ENCODE peak calls at places on chromosomes 13 and 19, in six cellular contexts. One of them, this sample, is unnamed.

GRCh38 chr19:2327773-2328400 is 499 bp downstream of the LSM7 start:
- DNase-seq in upper lobe of right lung: no peak
- DNase-seq in fibroblast of mammary gland: peak
- DNase-seq in cardiac fibroblast: peak
- DNase-seq in RWPE1: peak
- DNase-seq in tibial artery: peak
- DNase-seq in this sample: peak

GRCh38 chr19:29843180-29844051 is 31.6 kb downstream of the CCNE1 start:
- DNase-seq in upper lobe of right lung: peak
- DNase-seq in fibroblast of mammary gland: peak
- DNase-seq in cardiac fibroblast: no peak
- DNase-seq in RWPE1: no peak
- DNase-seq in tibial artery: peak
- DNase-seq in this sample: no peak

GRCh38 chr13:102276479-102276878 is 125.4 kb downstream of the FGF14 start:
- DNase-seq in upper lobe of right lung: no peak
- DNase-seq in fibroblast of mammary gland: no peak
- DNase-seq in cardiac fibroblast: no peak
- DNase-seq in RWPE1: no peak
- DNase-seq in tibial artery: no peak
- DNase-seq in this sample: no peak

GRCh38 chr13:91193358-91193757 is 154.1 kb upstream of the MIR17HG start:
- DNase-seq in upper lobe of right lung: no peak
- DNase-seq in fibroblast of mammary gland: no peak
- DNase-seq in cardiac fibroblast: no peak
- DNase-seq in RWPE1: no peak
- DNase-seq in tibial artery: no peak
- DNase-seq in this sample: no peak

GRCh38 chr13:68850160-68850559 is 1257.5 kb upstream of the ATXN8OS start:
- DNase-seq in upper lobe of right lung: no peak
- DNase-seq in fibroblast of mammary gland: no peak
- DNase-seq in cardiac fibroblast: no peak
- DNase-seq in RWPE1: no peak
- DNase-seq in tibial artery: no peak
- DNase-seq in this sample: no peak

GRCh38 chr13:27026396-27026795 is 145.2 kb downstream of the USP12 start:
- DNase-seq in upper lobe of right lung: no peak
- DNase-seq in fibroblast of mammary gland: no peak
- DNase-seq in cardiac fibroblast: no peak
- DNase-seq in RWPE1: no peak
- DNase-seq in tibial artery: no peak
- DNase-seq in this sample: no peak

GRCh38 chr13:22717036-22717435 is 463.7 kb upstream of the SGCG start:
- DNase-seq in upper lobe of right lung: no peak
- DNase-seq in fibroblast of mammary gland: no peak
- DNase-seq in cardiac fibroblast: no peak
- DNase-seq in RWPE1: no peak
- DNase-seq in tibial artery: no peak
- DNase-seq in this sample: no peak

GRCh38 chr13:50801087-50801931 is 42.2 kb downstream of the DLEU7 start:
- DNase-seq in upper lobe of right lung: no peak
- DNase-seq in fibroblast of mammary gland: peak
- DNase-seq in cardiac fibroblast: peak
- DNase-seq in RWPE1: peak
- DNase-seq in tibial artery: peak
- DNase-seq in this sample: peak

GRCh38 chr19:18586311-18586710 is 2.3 kb upstream of the REX1BD start:
- DNase-seq in upper lobe of right lung: no peak
- DNase-seq in fibroblast of mammary gland: no peak
- DNase-seq in cardiac fibroblast: no peak
- DNase-seq in RWPE1: no peak
- DNase-seq in tibial artery: no peak
- DNase-seq in this sample: no peak

GRCh38 chr19:2618611-2619010 is 83.9 kb downstream of the GNG7 start:
- DNase-seq in upper lobe of right lung: peak
- DNase-seq in fibroblast of mammary gland: peak
- DNase-seq in cardiac fibroblast: peak
- DNase-seq in RWPE1: peak
- DNase-seq in tibial artery: peak
- DNase-seq in this sample: peak

GRCh38 chr13:70623260-70623659 is 515.0 kb upstream of the KLHL1 start:
- DNase-seq in upper lobe of right lung: no peak
- DNase-seq in fibroblast of mammary gland: peak
- DNase-seq in cardiac fibroblast: peak
- DNase-seq in RWPE1: peak
- DNase-seq in tibial artery: no peak
- DNase-seq in this sample: peak

GRCh38 chr19:4889034-4889825 is 13.5 kb downstream of the ARRDC5 start:
- DNase-seq in upper lobe of right lung: no peak
- DNase-seq in fibroblast of mammary gland: peak
- DNase-seq in cardiac fibroblast: peak
- DNase-seq in RWPE1: peak
- DNase-seq in tibial artery: no peak
- DNase-seq in this sample: peak

GRCh38 chr19:33441277-33441699 is 67.8 kb downstream of the CEBPG start:
- DNase-seq in upper lobe of right lung: peak
- DNase-seq in fibroblast of mammary gland: no peak
- DNase-seq in cardiac fibroblast: no peak
- DNase-seq in RWPE1: no peak
- DNase-seq in tibial artery: no peak
- DNase-seq in this sample: no peak

GRCh38 chr13:38954291-38954690 is 36.3 kb downstream of the STOML3 start:
- DNase-seq in upper lobe of right lung: no peak
- DNase-seq in fibroblast of mammary gland: peak
- DNase-seq in cardiac fibroblast: peak
- DNase-seq in RWPE1: no peak
- DNase-seq in tibial artery: no peak
- DNase-seq in this sample: peak

GRCh38 chr13:42266464-42266863 is 5.5 kb upstream of the AKAP11 start:
- DNase-seq in upper lobe of right lung: no peak
- DNase-seq in fibroblast of mammary gland: peak
- DNase-seq in cardiac fibroblast: peak
- DNase-seq in RWPE1: no peak
- DNase-seq in tibial artery: no peak
- DNase-seq in this sample: no peak

GRCh38 chr19:27955484-27955883 is 1257.5 kb downstream of the UQCRFS1 start:
- DNase-seq in upper lobe of right lung: no peak
- DNase-seq in fibroblast of mammary gland: no peak
- DNase-seq in cardiac fibroblast: no peak
- DNase-seq in RWPE1: no peak
- DNase-seq in tibial artery: no peak
- DNase-seq in this sample: no peak

GRCh38 chr13:21884299-21884878 is 213.5 kb downstream of the FGF9 start:
- DNase-seq in upper lobe of right lung: no peak
- DNase-seq in fibroblast of mammary gland: no peak
- DNase-seq in cardiac fibroblast: no peak
- DNase-seq in RWPE1: no peak
- DNase-seq in tibial artery: no peak
- DNase-seq in this sample: no peak

GRCh38 chr13:79880820-79881219 is 399.9 kb downstream of the NDFIP2 start:
- DNase-seq in upper lobe of right lung: no peak
- DNase-seq in fibroblast of mammary gland: no peak
- DNase-seq in cardiac fibroblast: peak
- DNase-seq in RWPE1: no peak
- DNase-seq in tibial artery: no peak
- DNase-seq in this sample: no peak

GRCh38 chr13:66128692-66129269 is 1101.4 kb downstream of the PCDH9 start:
- DNase-seq in upper lobe of right lung: no peak
- DNase-seq in fibroblast of mammary gland: no peak
- DNase-seq in cardiac fibroblast: no peak
- DNase-seq in RWPE1: no peak
- DNase-seq in tibial artery: no peak
- DNase-seq in this sample: no peak

GRCh38 chr19:51567583-51567982 is 3.5 kb upstream of the ZNF175 start:
- DNase-seq in upper lobe of right lung: no peak
- DNase-seq in fibroblast of mammary gland: no peak
- DNase-seq in cardiac fibroblast: no peak
- DNase-seq in RWPE1: no peak
- DNase-seq in tibial artery: no peak
- DNase-seq in this sample: no peak

GRCh38 chr13:93226065-93226622 is 463 bp upstream of the GPC6 start:
- DNase-seq in upper lobe of right lung: no peak
- DNase-seq in fibroblast of mammary gland: no peak
- DNase-seq in cardiac fibroblast: no peak
- DNase-seq in RWPE1: no peak
- DNase-seq in tibial artery: no peak
- DNase-seq in this sample: no peak

GRCh38 chr13:93226623-93227279 is at the start of gene GPC6:
- DNase-seq in upper lobe of right lung: no peak
- DNase-seq in fibroblast of mammary gland: peak
- DNase-seq in cardiac fibroblast: peak
- DNase-seq in RWPE1: no peak
- DNase-seq in tibial artery: no peak
- DNase-seq in this sample: peak

GRCh38 chr13:93230466-93230865 is 3.9 kb downstream of the GPC6 start:
- DNase-seq in upper lobe of right lung: no peak
- DNase-seq in fibroblast of mammary gland: peak
- DNase-seq in cardiac fibroblast: peak
- DNase-seq in RWPE1: no peak
- DNase-seq in tibial artery: no peak
- DNase-seq in this sample: peak

GRCh38 chr13:93227280-93227905 is 786 bp downstream of the GPC6 start:
- DNase-seq in upper lobe of right lung: no peak
- DNase-seq in fibroblast of mammary gland: peak
- DNase-seq in cardiac fibroblast: peak
- DNase-seq in RWPE1: no peak
- DNase-seq in tibial artery: no peak
- DNase-seq in this sample: peak

DNA sequence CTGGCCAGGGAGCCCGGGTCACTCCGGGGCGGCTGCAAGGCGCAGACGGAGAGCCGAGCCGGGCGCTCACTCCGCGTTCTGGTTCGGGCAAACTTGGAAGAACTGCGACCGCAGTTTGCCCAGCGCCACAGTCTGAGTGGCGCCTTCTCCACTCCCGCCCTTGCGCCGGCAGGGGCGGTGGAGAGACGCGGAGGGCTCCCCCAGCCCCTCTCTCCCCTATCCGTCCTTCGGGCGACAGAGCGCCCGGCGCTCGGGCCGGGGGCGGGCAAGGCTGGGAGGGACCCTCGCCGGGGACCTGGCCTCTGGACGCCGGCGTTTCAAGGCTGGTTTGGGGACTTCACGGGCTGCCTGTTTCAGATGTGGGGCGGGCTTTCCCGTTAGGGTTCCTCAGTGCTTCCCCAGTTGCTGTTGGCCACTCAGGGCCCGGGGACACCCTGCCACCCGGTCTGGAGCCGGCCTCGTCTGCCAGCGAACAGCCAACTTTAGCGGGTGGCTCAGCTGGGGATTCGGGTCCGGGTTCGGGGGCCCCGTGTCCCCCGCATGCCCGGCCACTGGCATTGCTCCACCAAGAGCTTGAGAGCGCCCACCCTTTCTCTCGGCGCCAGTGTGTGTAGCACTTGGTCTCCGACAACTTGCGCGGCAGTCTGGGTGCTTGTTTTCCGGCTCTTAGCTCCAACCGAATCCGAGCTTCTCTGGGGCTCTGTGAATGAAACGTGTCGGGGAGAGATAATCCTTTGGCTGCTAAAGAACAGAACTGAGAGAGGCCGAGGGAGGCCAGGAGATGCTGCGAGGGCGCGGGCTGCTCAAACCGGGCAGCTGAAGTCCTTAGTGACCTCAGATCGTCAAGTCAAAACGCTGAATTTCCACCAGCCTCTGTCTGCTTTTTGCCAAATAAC is 1.5 kb downstream of the GPC6 start:
- DNase-seq in upper lobe of right lung: peak
- DNase-seq in fibroblast of mammary gland: peak
- DNase-seq in cardiac fibroblast: peak
- DNase-seq in RWPE1: no peak
- DNase-seq in tibial artery: peak
- DNase-seq in this sample: peak
- TF ChIP-seq CTCF in upper lobe of right lung: peak
- TF ChIP-seq CTCF in fibroblast of mammary gland: peak
- TF ChIP-seq CTCF in cardiac fibroblast: peak
- TF ChIP-seq CTCF in RWPE1: peak
- TF ChIP-seq CTCF in tibial artery: peak
- TF ChIP-seq CTCF in this sample: peak

DNA sequence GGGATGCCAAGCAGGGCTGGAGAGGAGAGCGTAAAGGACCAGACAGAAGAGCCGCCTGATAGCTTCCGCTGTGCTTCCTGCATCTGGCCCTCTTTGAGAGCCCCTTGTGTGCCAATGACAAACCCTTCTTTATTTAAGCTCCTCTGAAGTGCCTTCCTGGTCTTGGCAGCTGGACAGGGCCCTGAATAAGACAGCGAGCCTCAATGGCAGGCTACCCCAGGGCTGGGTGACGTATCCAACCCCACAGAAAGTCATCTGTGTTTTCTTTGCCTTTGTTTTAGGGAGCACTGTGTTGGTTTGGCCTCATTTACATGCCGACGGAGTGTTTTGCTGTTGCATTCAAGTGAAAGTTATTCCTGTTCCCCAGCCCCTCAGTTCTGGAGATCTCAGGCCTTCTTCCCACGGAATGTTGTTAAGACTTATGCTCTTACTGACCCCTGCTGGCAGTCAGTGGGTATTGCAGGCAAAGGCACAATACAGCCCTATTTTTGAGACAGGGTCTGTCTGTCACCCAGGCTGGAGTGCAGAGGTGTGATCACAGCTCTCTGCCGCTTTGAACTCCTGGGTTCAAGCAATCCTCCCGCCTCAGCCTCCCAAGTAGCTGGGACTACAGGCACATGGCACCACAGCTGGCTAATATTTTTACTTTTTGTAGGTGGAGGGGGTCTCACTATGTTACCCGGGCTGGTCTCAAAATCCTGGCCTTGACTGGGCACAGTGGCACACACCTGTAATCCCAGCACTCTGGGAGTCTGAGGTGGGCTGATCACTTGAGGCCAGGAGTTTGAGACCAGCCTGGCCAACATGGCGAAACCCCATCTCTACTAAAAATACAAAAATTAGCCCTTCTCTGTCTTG is 16.8 kb downstream of the CCL25 start:
- DNase-seq in upper lobe of right lung: no peak
- DNase-seq in fibroblast of mammary gland: peak
- DNase-seq in cardiac fibroblast: peak
- DNase-seq in RWPE1: no peak
- DNase-seq in tibial artery: no peak
- DNase-seq in this sample: peak
- TF ChIP-seq CTCF in upper lobe of right lung: peak
- TF ChIP-seq CTCF in fibroblast of mammary gland: peak
- TF ChIP-seq CTCF in cardiac fibroblast: peak
- TF ChIP-seq CTCF in RWPE1: peak
- TF ChIP-seq CTCF in tibial artery: no peak
- TF ChIP-seq CTCF in this sample: peak

DNA sequence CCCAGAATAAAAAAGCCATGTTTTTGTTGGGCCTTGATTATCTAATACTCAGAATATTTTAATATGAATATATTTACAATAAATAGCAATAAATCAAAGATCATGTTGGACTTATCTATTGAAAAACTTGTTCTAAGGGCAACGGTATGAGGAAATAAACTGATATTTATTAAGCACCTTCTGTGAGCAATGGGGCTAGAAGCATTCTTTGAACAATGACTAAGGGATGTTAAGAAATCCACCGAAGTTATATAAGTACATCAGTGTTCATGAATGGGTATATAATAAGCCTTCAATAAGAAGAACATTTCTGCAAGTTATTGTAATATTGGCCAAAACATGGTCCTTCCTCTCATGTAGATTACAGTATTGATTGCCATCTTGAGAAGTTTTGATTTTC is 221.8 kb downstream of the OXGR1 start:
- DNase-seq in upper lobe of right lung: no peak
- DNase-seq in fibroblast of mammary gland: no peak
- DNase-seq in cardiac fibroblast: peak
- DNase-seq in RWPE1: no peak
- DNase-seq in tibial artery: no peak
- DNase-seq in this sample: no peak
- TF ChIP-seq CTCF in upper lobe of right lung: no peak
- TF ChIP-seq CTCF in fibroblast of mammary gland: no peak
- TF ChIP-seq CTCF in cardiac fibroblast: no peak
- TF ChIP-seq CTCF in RWPE1: no peak
- TF ChIP-seq CTCF in tibial artery: no peak
- TF ChIP-seq CTCF in this sample: no peak

GRCh38 chr19:34926685-34927375 is at the start of gene ZNF30:
- DNase-seq in upper lobe of right lung: peak
- DNase-seq in fibroblast of mammary gland: peak
- DNase-seq in cardiac fibroblast: peak
- DNase-seq in RWPE1: peak
- DNase-seq in tibial artery: peak
- DNase-seq in this sample: peak
- TF ChIP-seq CTCF in upper lobe of right lung: no peak
- TF ChIP-seq CTCF in fibroblast of mammary gland: no peak
- TF ChIP-seq CTCF in cardiac fibroblast: no peak
- TF ChIP-seq CTCF in RWPE1: no peak
- TF ChIP-seq CTCF in tibial artery: no peak
- TF ChIP-seq CTCF in this sample: no peak